ENCODE peak calls at places on chromosomes 1 and 21, in nine cellular contexts. K, Z, W, I, D, G, U, F and B are unnamed samples. For H3K27me3 and H3K9me3, the result is how much of the 10 kb centered on the place peaks cover.

GRCh38 chr1:54200519-54200997 is 591 bp downstream of the MRPL37 start:
- DNase-seq in K (peak), Z (no peak), W (peak), I (no peak), D (peak), G (no peak), U (no peak), F (no peak), B (no peak)

GRCh38 chr21:36450511-36450910 is 29.4 kb downstream of the CLDN14 start:
- DNase-seq in K (no peak), Z (no peak), W (no peak), I (no peak), D (peak), G (no peak), U (no peak), F (no peak), B (no peak)

GRCh38 chr21:17613242-17613676 is 558 bp upstream of the BTG3 start:
- DNase-seq in K (no peak), Z (no peak), W (no peak), I (peak), D (peak), G (no peak), U (no peak), F (no peak), B (no peak)

GRCh38 chr1:34796990-34797389 is 4.2 kb downstream of the GJA4 start:
- DNase-seq in K (no peak), Z (no peak), W (no peak), I (no peak), D (no peak), G (no peak), U (no peak), F (no peak), B (no peak)

GRCh38 chr1:92356956-92357355 is 58.1 kb downstream of the RPAP2 start:
- DNase-seq in K (no peak), Z (peak), W (peak), I (no peak), D (peak), G (no peak), U (no peak), F (no peak), B (no peak)

GRCh38 chr21:15224346-15225086 is 159.7 kb upstream of the NRIP1 start:
- DNase-seq in K (no peak), Z (peak), W (peak), I (no peak), D (peak), G (no peak), U (no peak), F (no peak), B (no peak)

GRCh38 chr1:116352349-116352813 is 20.7 kb upstream of the ATP1A1 start:
- DNase-seq in K (no peak), Z (no peak), W (peak), I (no peak), D (no peak), G (no peak), U (no peak), F (no peak), B (no peak)

GRCh38 chr1:54118704-54119103 is 34.1 kb downstream of the CDCP2 start:
- DNase-seq in K (no peak), Z (no peak), W (no peak), I (no peak), D (peak), G (no peak), U (no peak), F (no peak), B (no peak)

GRCh38 chr1:211196880-211197279 is 62.3 kb upstream of the RCOR3 start:
- DNase-seq in K (no peak), Z (no peak), W (peak), I (no peak), D (no peak), G (no peak), U (no peak), F (no peak), B (no peak)

GRCh38 chr1:186033744-186034345 is 299.7 kb downstream of the HMCN1 start:
- DNase-seq in K (no peak), Z (no peak), W (peak), I (no peak), D (peak), G (no peak), U (no peak), F (no peak), B (no peak)

GRCh38 chr1:7315946-7316345 is 455.1 kb upstream of the VAMP3 start:
- DNase-seq in K (no peak), Z (no peak), W (no peak), I (no peak), D (no peak), G (no peak), U (no peak), F (peak), B (no peak)

GRCh38 chr1:209305221-209305954 is 278.1 kb upstream of the CAMK1G start:
- DNase-seq in K (no peak), Z (no peak), W (no peak), I (no peak), D (no peak), G (peak), U (no peak), F (peak), B (no peak)

GRCh38 chr1:172775598-172776570 is 117.0 kb downstream of the FASLG start:
- DNase-seq in K (no peak), Z (no peak), W (no peak), I (no peak), D (peak), G (no peak), U (no peak), F (no peak), B (no peak)

GRCh38 chr1:201405484-201405831 is 6.3 kb upstream of the LAD1 start:
- DNase-seq in K (no peak), Z (no peak), W (no peak), I (no peak), D (no peak), G (no peak), U (peak), F (no peak), B (no peak)

DNA sequence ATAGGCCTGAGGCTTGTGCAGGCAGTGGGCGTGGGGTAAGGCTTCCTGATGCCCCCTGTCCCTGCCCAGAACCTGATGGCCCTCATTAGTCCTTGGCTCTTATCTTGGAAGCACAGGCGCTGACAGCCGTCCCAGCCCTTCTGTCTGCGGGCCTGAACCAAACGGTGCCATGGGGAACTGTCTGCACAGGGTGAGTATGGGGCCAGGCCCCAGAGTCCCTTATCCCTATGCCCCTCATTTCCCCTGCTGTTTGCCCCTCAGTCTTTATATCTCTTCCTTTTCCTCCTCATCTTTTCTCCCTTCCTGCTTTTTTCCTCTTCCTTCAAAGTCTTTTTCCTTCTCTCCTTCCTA is at the start of gene ACKR1:
- DNase-seq in K (no peak), Z (no peak), W (no peak), I (no peak), D (no peak), G (no peak), U (no peak), F (no peak), B (no peak)
- H3K27me3 ChIP-seq in K (under half), Z (under half), W (under half), I (under half), D (under half), G (under half), U (under half), F (under half), B (under half)

GRCh38 chr1:12386130-12386529 is 156.3 kb downstream of the VPS13D start:
- DNase-seq in K (no peak), Z (no peak), W (peak), I (peak), D (no peak), G (no peak), U (no peak), F (no peak), B (no peak)
- H3K9me3 ChIP-seq in K (under half), Z (under half), W (under half), I (under half), D (under half), G (under half), U (under half), F (under half), B (under half)

GRCh38 chr1:3500265-3500835 is 45.9 kb downstream of the ARHGEF16 start:
- DNase-seq in K (no peak), Z (no peak), W (no peak), I (no peak), D (no peak), G (no peak), U (no peak), F (no peak), B (no peak)
- H3K27me3 ChIP-seq in K (under half), Z (under half), W (under half), I (under half), D (under half), G (under half), U (under half), F (under half), B (under half)

GRCh38 chr21:23308741-23309140 is 2298.5 kb downstream of the MRPL39 start:
- DNase-seq in K (no peak), Z (no peak), W (no peak), I (no peak), D (no peak), G (no peak), U (no peak), F (no peak), B (no peak)

DNA sequence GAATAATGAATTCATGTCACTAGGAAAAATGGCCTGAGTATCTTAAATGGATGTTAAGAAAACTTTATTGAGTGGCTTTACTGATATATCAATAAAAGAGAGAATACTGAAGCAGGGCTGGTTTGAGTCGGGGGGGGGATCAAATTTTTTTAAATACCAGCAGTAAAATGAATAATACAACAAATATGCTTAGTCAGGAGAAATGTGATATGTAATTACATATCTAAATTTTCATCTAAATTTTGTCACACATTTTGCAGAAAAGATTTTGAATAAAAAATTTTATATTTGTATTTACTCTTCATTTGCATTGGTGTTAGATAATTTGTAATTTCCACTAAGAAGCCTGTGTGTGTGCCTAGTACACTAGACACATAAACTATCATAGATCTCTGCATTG is 2300.2 kb downstream of the MRPL39 start:
- DNase-seq in K (no peak), Z (no peak), W (no peak), I (no peak), D (no peak), G (no peak), U (no peak), F (no peak), B (no peak)
- H3K9me3 ChIP-seq in K (under half), Z (under half), W (under half), I (under half), D (under half), G (under half), U (under half), F (under half), B (under half)

DNA sequence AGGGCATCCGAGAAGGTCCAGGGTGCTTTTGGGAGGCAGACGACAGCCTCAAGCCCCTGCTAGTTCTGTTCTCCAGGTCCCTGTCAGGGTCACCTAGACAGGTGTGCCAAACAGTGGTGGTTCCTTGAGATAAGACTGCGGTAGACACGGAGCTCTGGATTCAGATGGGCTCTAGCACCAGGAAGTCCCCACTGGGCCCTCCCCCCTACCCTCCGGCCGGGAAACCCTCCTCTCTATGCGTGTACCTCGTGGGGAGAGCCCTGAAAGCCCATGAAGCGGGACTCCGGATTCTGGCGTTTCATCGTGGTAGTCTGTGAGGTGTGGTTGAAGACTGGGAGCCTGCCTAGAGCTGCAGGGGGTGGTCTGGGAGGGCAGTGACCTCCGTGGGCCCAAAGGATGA is 2.1 kb upstream of the KCNA2 start:
- DNase-seq in K (no peak), Z (no peak), W (no peak), I (no peak), D (no peak), G (no peak), U (no peak), F (peak), B (no peak)
- H3K27me3 ChIP-seq in K (under half), Z (under half), W (under half), I (under half), D (half or more), G (half or more), U (under half), F (half or more), B (under half)

DNA sequence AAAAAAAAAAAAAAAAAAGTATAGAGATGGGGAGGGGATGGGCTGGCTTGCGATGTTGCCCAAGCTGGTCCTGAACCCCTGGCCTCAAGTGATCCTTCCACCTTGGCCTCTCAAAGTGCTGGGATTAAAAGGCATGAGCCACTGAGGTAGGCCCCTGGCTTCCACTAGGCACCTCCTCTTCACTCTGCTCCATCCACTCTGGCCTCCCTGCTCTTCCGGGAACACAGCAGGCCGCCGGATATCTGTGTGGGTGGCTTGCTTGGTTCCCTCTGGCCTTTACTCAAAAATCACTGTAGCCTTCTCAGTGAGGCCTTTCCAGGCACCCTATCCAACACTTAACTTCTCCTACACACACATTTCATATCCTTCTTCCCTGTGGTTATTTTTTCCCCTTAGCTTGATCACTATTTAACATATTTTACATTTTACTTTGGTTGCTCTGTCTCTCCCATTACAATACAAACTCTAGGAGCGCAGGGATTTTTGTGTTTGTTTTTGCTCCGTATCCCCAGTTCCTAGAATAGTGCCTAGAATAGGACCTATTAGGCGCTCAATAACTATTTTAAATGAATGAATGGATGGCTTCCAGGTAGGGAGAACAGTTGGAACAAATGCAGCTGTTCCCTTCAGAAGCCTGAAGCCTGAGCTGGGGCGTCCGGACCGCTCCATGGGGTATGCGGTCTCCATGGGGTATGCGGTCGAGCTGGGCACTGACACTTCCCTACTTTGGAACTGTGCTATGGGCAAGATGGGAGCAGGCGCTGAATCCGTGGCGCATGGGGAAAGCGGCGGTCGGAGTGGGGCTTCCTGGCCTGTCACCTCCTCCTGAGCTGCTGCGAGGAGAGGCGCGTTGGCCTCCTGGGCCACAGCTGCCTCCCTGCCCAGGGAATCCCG is 46.7 kb downstream of the H3-3A start:
- DNase-seq in K (no peak), Z (no peak), W (peak), I (no peak), D (peak), G (no peak), U (no peak), F (no peak), B (no peak)
- H3K9me3 ChIP-seq in K (under half), Z (under half), W (under half), I (under half), D (under half), G (under half), U (under half), F (under half), B (under half)

DNA sequence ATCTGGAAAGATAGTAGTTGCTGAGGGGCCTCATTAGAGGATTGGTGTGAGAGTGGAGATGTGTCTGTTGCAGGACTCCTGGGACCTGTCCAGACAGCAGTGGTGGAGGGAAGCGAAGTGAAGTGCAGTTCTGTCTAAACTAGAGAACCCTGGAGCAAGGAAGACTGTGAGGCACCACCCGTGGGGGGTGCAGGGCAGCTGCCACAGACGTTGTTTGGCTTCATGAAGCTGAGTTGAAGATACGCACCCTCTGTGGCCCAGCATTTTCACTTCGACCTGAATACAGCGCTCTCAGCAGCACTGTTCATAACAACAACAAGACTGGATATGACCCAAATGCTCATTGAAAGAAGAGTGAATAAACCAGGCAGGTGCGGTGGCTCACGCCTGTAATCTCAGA is 29.3 kb downstream of the ABCG1 start:
- DNase-seq in K (no peak), Z (no peak), W (no peak), I (no peak), D (no peak), G (no peak), U (no peak), F (no peak), B (no peak)
- H3K27me3 ChIP-seq in K (under half), Z (under half), W (under half), I (under half), D (under half), G (under half), U (under half), F (under half), B (under half)

DNA sequence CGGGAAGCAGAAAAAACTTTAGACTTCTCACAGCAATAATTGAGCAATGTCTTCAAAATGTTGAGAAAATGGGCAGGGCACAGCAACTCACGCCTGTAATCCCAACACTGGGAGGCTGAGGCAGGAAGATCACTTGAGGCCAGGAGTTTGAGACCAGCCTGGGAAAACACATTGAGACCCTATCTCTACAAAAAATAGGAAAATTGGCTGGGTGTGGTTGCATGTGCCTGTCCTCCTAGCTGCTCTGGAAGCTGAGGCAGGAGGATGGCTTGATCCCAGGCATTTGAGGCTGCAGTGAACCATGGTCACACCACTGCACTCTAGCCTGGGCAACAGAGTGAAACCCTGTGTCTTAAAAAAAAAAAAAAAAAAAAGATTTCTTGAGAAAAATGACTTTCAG is 7.8 kb upstream of the ZFP69 start:
- DNase-seq in K (no peak), Z (no peak), W (no peak), I (no peak), D (no peak), G (no peak), U (no peak), F (no peak), B (no peak)
- H3K9me3 ChIP-seq in K (half or more), Z (under half), W (half or more), I (under half), D (under half), G (under half), U (under half), F (half or more), B (under half)